ENCODE peak calls at places on chromosomes 3 and 15, in ten cellular contexts. C is ascending aorta, S is sigmoid colon, F is stomach, E is IMR-90, K is aorta, M is SK-N-MC, W is psoas muscle, Z is iPS DF 6.9, B is hepatocyte. T is an unnamed sample. For H3K9me3, the result is how much of the 10 kb centered on the place peaks cover.

GRCh38 chr3:39192490-39193092 is at the start of gene XIRP1:
- DNase-seq in C (no peak), S (no peak), F (no peak), E (peak), K (no peak), M (no peak), W (peak), Z (no peak), B (no peak), T (no peak)

GRCh38 chr3:173584834-173585831 is 187.6 kb downstream of the NLGN1 start:
- DNase-seq in C (no peak), S (peak), F (no peak), E (peak), K (peak), M (peak), W (no peak), Z (peak), B (peak), T (no peak)

GRCh38 chr15:59069430-59069829 is 35.5 kb upstream of the CCNB2 start:
- DNase-seq in C (no peak), S (no peak), F (no peak), E (no peak), K (no peak), M (no peak), W (no peak), Z (no peak), B (no peak), T (no peak)

GRCh38 chr15:45161666-45162065 is 26.1 kb downstream of the SHF start:
- DNase-seq in C (no peak), S (no peak), F (no peak), E (no peak), K (no peak), M (no peak), W (no peak), Z (no peak), B (no peak), T (no peak)

GRCh38 chr3:107946700-107947099 is 144.1 kb downstream of the CD47 start:
- DNase-seq in C (no peak), S (no peak), F (no peak), E (no peak), K (no peak), M (no peak), W (no peak), Z (no peak), B (no peak), T (no peak)

GRCh38 chr3:143067201-143067600 is 52.4 kb upstream of the CHST2 start:
- DNase-seq in C (no peak), S (no peak), F (no peak), E (peak), K (no peak), M (no peak), W (no peak), Z (no peak), B (no peak), T (no peak)

GRCh38 chr15:43134157-43134637 is 811 bp downstream of the TMEM62 start:
- DNase-seq in C (no peak), S (no peak), F (no peak), E (no peak), K (no peak), M (no peak), W (no peak), Z (no peak), B (no peak), T (no peak)

GRCh38 chr3:123157598-123158287 is 44.0 kb upstream of the SEC22A start:
- DNase-seq in C (no peak), S (no peak), F (peak), E (no peak), K (no peak), M (no peak), W (no peak), Z (no peak), B (no peak), T (no peak)

GRCh38 chr3:38136272-38136806 is 588 bp downstream of the ACAA1 start:
- DNase-seq in C (no peak), S (no peak), F (peak), E (peak), K (no peak), M (no peak), W (no peak), Z (no peak), B (no peak), T (no peak)

GRCh38 chr3:7978104-7978457 is 523.5 kb upstream of the LMCD1 start:
- DNase-seq in C (no peak), S (no peak), F (no peak), E (no peak), K (no peak), M (peak), W (no peak), Z (no peak), B (no peak), T (no peak)

GRCh38 chr3:107523361-107524213 is 825 bp downstream of the BBX start:
- DNase-seq in C (no peak), S (peak), F (peak), E (peak), K (no peak), M (no peak), W (peak), Z (no peak), B (peak), T (peak)

GRCh38 chr3:140863481-140864084 is 78.1 kb upstream of the SLC25A36 start:
- DNase-seq in C (no peak), S (no peak), F (peak), E (peak), K (no peak), M (peak), W (no peak), Z (peak), B (peak), T (peak)

GRCh38 chr3:159886050-159886449 is 102.6 kb upstream of the IL12A start:
- DNase-seq in C (no peak), S (no peak), F (no peak), E (no peak), K (no peak), M (no peak), W (no peak), Z (no peak), B (no peak), T (no peak)

GRCh38 chr15:69853572-69853971 is 244.1 kb downstream of the TLE3 start:
- DNase-seq in C (no peak), S (no peak), F (no peak), E (peak), K (no peak), M (no peak), W (no peak), Z (no peak), B (peak), T (no peak)

GRCh38 chr15:73884159-73884558 is 10.8 kb downstream of the TBC1D21 start:
- DNase-seq in C (no peak), S (no peak), F (peak), E (no peak), K (no peak), M (no peak), W (no peak), Z (no peak), B (no peak), T (no peak)

GRCh38 chr15:81752974-81753373 is 292.8 kb downstream of the MEX3B start:
- DNase-seq in C (no peak), S (no peak), F (no peak), E (no peak), K (no peak), M (no peak), W (no peak), Z (no peak), B (no peak), T (no peak)

GRCh38 chr3:130759692-130760338 is 13.2 kb upstream of the PIK3R4 start:
- DNase-seq in C (no peak), S (no peak), F (peak), E (peak), K (no peak), M (peak), W (peak), Z (peak), B (peak), T (peak)

GRCh38 chr15:68441045-68441743 is 9.2 kb upstream of the ITGA11 start:
- DNase-seq in C (no peak), S (no peak), F (no peak), E (peak), K (no peak), M (no peak), W (no peak), Z (no peak), B (no peak), T (peak)

GRCh38 chr15:78393137-78393536 is 44.9 kb upstream of the IREB2 start:
- DNase-seq in C (no peak), S (no peak), F (no peak), E (no peak), K (no peak), M (no peak), W (no peak), Z (no peak), B (no peak), T (no peak)

GRCh38 chr3:48042071-48042760 is 26.0 kb upstream of the MAP4 start:
- DNase-seq in C (no peak), S (no peak), F (no peak), E (peak), K (no peak), M (no peak), W (no peak), Z (no peak), B (no peak), T (no peak)

GRCh38 chr3:170244566-170244965 is 22.3 kb downstream of the PRKCI start:
- DNase-seq in C (no peak), S (no peak), F (no peak), E (no peak), K (no peak), M (no peak), W (no peak), Z (no peak), B (no peak), T (no peak)

GRCh38 chr15:77584201-77584600 is 48.5 kb downstream of the LINGO1 start:
- DNase-seq in C (no peak), S (no peak), F (no peak), E (no peak), K (no peak), M (no peak), W (no peak), Z (no peak), B (peak), T (no peak)

GRCh38 chr3:126545544-126545943 is 13.2 kb downstream of the C3orf22 start:
- DNase-seq in C (no peak), S (peak), F (peak), E (no peak), K (no peak), M (no peak), W (peak), Z (no peak), B (no peak), T (no peak)

GRCh38 chr15:68493629-68494028 is 61.7 kb upstream of the ITGA11 start:
- DNase-seq in C (no peak), S (no peak), F (no peak), E (no peak), K (no peak), M (no peak), W (no peak), Z (no peak), B (no peak), T (no peak)

GRCh38 chr15:70477750-70478250 is 285.6 kb downstream of the UACA start:
- DNase-seq in C (no peak), S (no peak), F (no peak), E (no peak), K (no peak), M (no peak), W (no peak), Z (no peak), B (no peak), T (no peak)

GRCh38 chr3:160931474-160931873 is 173.7 kb downstream of the B3GALNT1 start:
- DNase-seq in C (no peak), S (no peak), F (no peak), E (no peak), K (no peak), M (no peak), W (no peak), Z (no peak), B (no peak), T (no peak)

DNA sequence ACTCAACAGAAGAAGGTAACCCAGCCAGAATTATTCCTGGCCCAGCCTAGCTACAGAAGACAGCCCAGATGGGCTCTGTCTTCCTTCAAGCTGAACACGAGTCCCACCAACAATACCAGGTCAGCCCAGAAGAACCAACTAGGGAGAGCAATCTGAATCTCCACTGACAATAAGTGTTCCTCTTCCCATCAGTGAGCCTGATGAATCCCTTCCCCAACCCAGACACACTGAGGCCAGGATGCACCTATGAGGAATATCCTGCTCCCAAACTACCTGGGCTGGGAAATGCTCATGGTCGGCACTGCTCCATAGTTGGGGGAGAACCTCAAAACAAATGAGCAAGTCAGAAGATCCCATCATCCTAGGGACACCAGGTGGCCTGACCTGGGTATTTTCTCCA is 351.1 kb downstream of the OCA2 start:
- DNase-seq in C (no peak), S (peak), F (no peak), E (no peak), K (no peak), M (no peak), W (no peak), Z (no peak), B (no peak), T (peak)
- H3K9me3 ChIP-seq in C (under half), S (under half), F (under half), E (under half), K (under half), M (under half), W (under half), Z (under half), B (under half), T (under half)

GRCh38 chr15:25182098-25182478 is 227.3 kb downstream of the SNRPN start:
- DNase-seq in C (no peak), S (peak), F (peak), E (no peak), K (peak), M (no peak), W (no peak), Z (no peak), B (no peak), T (no peak)

GRCh38 chr15:25182736-25183445 is 228.1 kb downstream of the SNRPN start:
- DNase-seq in C (peak), S (peak), F (no peak), E (no peak), K (peak), M (no peak), W (peak), Z (peak), B (no peak), T (no peak)

GRCh38 chr15:25185156-25185710 is 230.4 kb downstream of the SNRPN start:
- DNase-seq in C (no peak), S (peak), F (no peak), E (no peak), K (peak), M (no peak), W (peak), Z (no peak), B (no peak), T (no peak)

GRCh38 chr15:25184356-25185155 is 229.8 kb downstream of the SNRPN start:
- DNase-seq in C (no peak), S (peak), F (no peak), E (no peak), K (peak), M (no peak), W (peak), Z (no peak), B (no peak), T (no peak)

DNA sequence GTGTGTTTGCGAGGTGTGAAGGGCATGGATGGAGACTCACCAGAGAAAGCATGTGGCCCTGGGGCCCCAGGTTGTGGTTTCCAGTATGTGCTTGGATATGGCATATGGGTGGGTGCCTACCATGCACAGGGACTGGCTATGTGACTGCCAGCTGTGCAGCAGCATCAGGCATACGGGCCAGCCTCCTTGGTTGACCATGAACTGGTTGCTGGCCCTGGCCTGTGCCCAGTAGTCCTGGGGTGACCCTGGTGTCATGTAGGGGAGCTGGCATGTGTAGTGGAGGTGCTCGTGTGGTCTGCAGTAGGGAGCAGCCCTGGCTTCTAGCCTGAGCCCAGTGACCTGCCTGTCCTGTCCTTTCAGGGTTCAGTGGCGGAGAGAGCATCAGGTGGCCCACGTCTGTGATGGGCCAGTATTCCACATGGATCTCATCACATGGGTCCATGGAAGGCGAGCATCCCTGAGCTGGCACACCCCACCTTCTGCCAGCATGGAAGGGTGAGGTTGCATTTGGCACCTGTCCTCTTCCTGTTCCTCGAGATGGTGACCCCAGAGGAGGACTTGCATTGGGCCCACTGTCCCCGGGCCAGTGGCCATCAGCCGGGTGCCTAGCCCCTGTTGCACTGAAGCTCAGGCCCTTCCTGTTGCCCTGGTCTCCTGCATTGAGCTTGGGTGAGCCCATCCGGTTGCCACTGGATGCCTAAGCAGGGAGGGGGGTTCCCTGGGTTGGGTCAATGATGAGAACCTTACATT is 229.0 kb downstream of the SNRPN start:
- DNase-seq in C (peak), S (peak), F (no peak), E (no peak), K (peak), M (no peak), W (peak), Z (no peak), B (no peak), T (no peak)
- H3K9me3 ChIP-seq in C (under half), S (under half), F (under half), E (half or more), K (under half), M (under half), W (under half), Z (under half), B (under half), T (under half)

GRCh38 chr3:197248341-197248740 is 50.1 kb downstream of the DLG1 start:
- DNase-seq in C (no peak), S (no peak), F (no peak), E (no peak), K (no peak), M (no peak), W (no peak), Z (no peak), B (no peak), T (no peak)
- H3K9me3 ChIP-seq in C (under half), S (under half), F (under half), E (under half), K (under half), M (under half), W (under half), Z (under half), B (under half), T (under half)

GRCh38 chr3:139421459-139421858 is 32.0 kb upstream of the COPB2 start:
- DNase-seq in C (no peak), S (no peak), F (no peak), E (no peak), K (no peak), M (no peak), W (no peak), Z (no peak), B (no peak), T (no peak)

GRCh38 chr3:139414608-139415224 is 25.3 kb upstream of the COPB2 start:
- DNase-seq in C (no peak), S (no peak), F (no peak), E (no peak), K (no peak), M (no peak), W (no peak), Z (no peak), B (no peak), T (no peak)

GRCh38 chr3:139421034-139421433 is 31.6 kb upstream of the COPB2 start:
- DNase-seq in C (no peak), S (no peak), F (no peak), E (no peak), K (no peak), M (no peak), W (no peak), Z (no peak), B (no peak), T (no peak)

GRCh38 chr3:139418144-139418543 is 28.7 kb upstream of the COPB2 start:
- DNase-seq in C (no peak), S (no peak), F (no peak), E (no peak), K (no peak), M (no peak), W (no peak), Z (no peak), B (no peak), T (no peak)

GRCh38 chr3:139416275-139416674 is 26.8 kb upstream of the COPB2 start:
- DNase-seq in C (no peak), S (no peak), F (no peak), E (no peak), K (no peak), M (no peak), W (no peak), Z (no peak), B (no peak), T (no peak)
- H3K9me3 ChIP-seq in C (under half), S (under half), F (under half), E (under half), K (under half), M (under half), W (under half), Z (under half), B (under half), T (under half)